ENCODE peak calls at places on chromosomes 2 and 18, in seven cellular contexts. M is NCI-H226, E is NCI-H2107, J is GM10248, Y is left ventricle myocardium inferior, R is NAMALWA, V is cardiac muscle cell. B is an unnamed sample.

GRCh38 chr2:235765181-235765820 is 271.5 kb downstream of the AGAP1 start:
- DNase-seq in E (no peak), V (no peak), R (no peak), M (peak; percentile 94), J (no peak), Y (no peak), B (peak; percentile 56)

GRCh38 chr2:143489135-143489534 is 359.9 kb downstream of the ARHGAP15 start:
- DNase-seq in V (no peak), M (peak; percentile 83), E (no peak), Y (no peak), R (no peak), J (no peak), B (no peak)

GRCh38 chr2:236982693-236983092 is 103.0 kb upstream of the COPS8 start:
- DNase-seq in Y (no peak), V (no peak), R (no peak), E (no peak), M (no peak), J (no peak), B (no peak)

GRCh38 chr2:74719066-74719465 is 65.0 kb downstream of the SEMA4F start:
- DNase-seq in Y (no peak), E (no peak), R (no peak), J (no peak), M (no peak), V (no peak), B (no peak)

GRCh38 chr2:121283670-121284245 is 1.2 kb downstream of the TFCP2L1 start:
- DNase-seq in R (no peak), E (no peak), J (no peak), Y (no peak), M (no peak), V (no peak), B (no peak)

GRCh38 chr2:204533629-204534370 is 11.5 kb upstream of the PARD3B start:
- DNase-seq in J (no peak), M (no peak), V (no peak), Y (no peak), R (no peak), E (no peak), B (no peak)

GRCh38 chr2:34602262-34602661 is 1003.2 kb upstream of the FAM98A start:
- DNase-seq in R (no peak), V (no peak), J (no peak), M (no peak), Y (no peak), E (no peak), B (no peak)

GRCh38 chr18:3593381-3593903 is 143.5 kb downstream of the TGIF1 start:
- DNase-seq in V (no peak), R (no peak), J (no peak), E (no peak), M (peak; percentile 82), Y (no peak), B (peak; percentile 35)

GRCh38 chr2:47405757-47406156 is 2.8 kb downstream of the MSH2 start:
- DNase-seq in M (peak; percentile 36), V (no peak), R (no peak), J (no peak), E (no peak), Y (no peak), B (no peak)

GRCh38 chr2:9220201-9220600 is 13.6 kb downstream of the ASAP2 start:
- DNase-seq in J (no peak), R (no peak), V (no peak), Y (no peak), M (peak; percentile 55), E (no peak), B (no peak)